ENCODE peak calls at places on chromosomes 12 and 14, in four cellular contexts. X is psoas muscle, M is Calu3, R is suprapubic skin. J is an unnamed sample.

GRCh38 chr12:125773033-125773432 is 707.8 kb downstream of the AACS start:
- DNase-seq in X (no peak), M (peak), R (no peak), J (peak)

GRCh38 chr12:8032242-8033152 is at the start of gene FOXJ2:
- DNase-seq in M (peak), X (peak), R (peak), J (peak)

GRCh38 chr12:66541446-66541845 is 137.4 kb downstream of the GRIP1 start:
- DNase-seq in M (no peak), X (no peak), R (no peak), J (no peak)

GRCh38 chr14:42469637-42470426 is 863.2 kb downstream of the LRFN5 start:
- DNase-seq in X (no peak), M (no peak), R (no peak), J (no peak)

GRCh38 chr14:35390577-35391387 is 13.8 kb downstream of the NFKBIA start:
- DNase-seq in X (no peak), R (no peak), M (peak), J (peak)

GRCh38 chr14:51607677-51608076 is 44.0 kb upstream of the FRMD6 start:
- DNase-seq in X (no peak), M (no peak), R (no peak), J (no peak)

GRCh38 chr12:112126000-112126431 is 656 bp downstream of the TRAFD1 start:
- DNase-seq in R (no peak), X (no peak), M (no peak), J (peak)

GRCh38 chr14:82710257-82710841 is 1176.7 kb upstream of the SEL1L start:
- DNase-seq in X (no peak), M (peak), R (no peak), J (peak)

GRCh38 chr12:118136559-118137003 is 657 bp downstream of the PEBP1 start:
- DNase-seq in R (peak), X (peak), M (peak), J (peak)

GRCh38 chr14:104688755-104689619 is at the start of gene INF2:
- DNase-seq in X (peak), M (peak), R (no peak), J (peak)

GRCh38 chr14:92900660-92901059 is 22.3 kb upstream of the CHGA start:
- DNase-seq in R (no peak), X (no peak), M (no peak), J (no peak)

GRCh38 chr12:50642035-50642451 is 121.9 kb upstream of the ATF1 start:
- DNase-seq in X (no peak), R (no peak), M (no peak), J (no peak)

GRCh38 chr12:64998327-64999156 is 122.6 kb downstream of the WIF1 start:
- DNase-seq in M (peak), R (no peak), X (no peak), J (no peak)

GRCh38 chr14:49863483-49864262 is 11.1 kb upstream of the NEMF start:
- DNase-seq in M (no peak), X (no peak), R (no peak), J (peak)

GRCh38 chr12:46154221-46154975 is 114.4 kb downstream of the SLC38A1 start:
- DNase-seq in X (no peak), R (no peak), M (no peak), J (no peak)

GRCh38 chr12:48580831-48581230 is 11.0 kb upstream of the LALBA start:
- DNase-seq in X (no peak), R (no peak), M (no peak), J (no peak)

GRCh38 chr12:19760611-19761010 is 321.3 kb downstream of the AEBP2 start:
- DNase-seq in M (no peak), X (no peak), R (no peak), J (no peak)

GRCh38 chr12:32478166-32478565 is 78.8 kb downstream of the FGD4 start:
- DNase-seq in X (no peak), M (no peak), R (no peak), J (no peak)

GRCh38 chr14:103542545-103543088 is 13.6 kb downstream of the TRMT61A start:
- DNase-seq in X (peak), R (no peak), M (peak), J (no peak)

GRCh38 chr12:26298785-26299621 is 103.6 kb downstream of the SSPN start:
- DNase-seq in R (no peak), M (peak), X (no peak), J (peak)

GRCh38 chr12:51077930-51078329 is 5.5 kb downstream of the CSRNP2 start:
- DNase-seq in R (no peak), X (no peak), M (no peak), J (no peak)

GRCh38 chr14:67738740-67739504 is 37.2 kb downstream of the RDH12 start:
- DNase-seq in R (peak), X (peak), M (peak), J (peak)

GRCh38 chr14:70188292-70188607 is 501 bp downstream of the SLC8A3 start:
- DNase-seq in R (no peak), M (no peak), X (peak), J (peak)

GRCh38 chr14:103868242-103868897 is 21.0 kb upstream of the PPP1R13B start:
- DNase-seq in X (no peak), M (no peak), R (no peak), J (no peak)

GRCh38 chr14:60482743-60483142 is 3.1 kb downstream of the C14orf39 start:
- DNase-seq in M (no peak), X (no peak), R (no peak), J (no peak)

GRCh38 chr14:70995671-70996070 is 88.4 kb downstream of the PCNX1 start:
- DNase-seq in R (no peak), M (peak), X (no peak), J (no peak)

GRCh38 chr12:131482199-131482598 is 228.7 kb upstream of the SFSWAP start:
- DNase-seq in M (no peak), X (no peak), R (no peak), J (no peak)

GRCh38 chr12:44459569-44459968 is 416.5 kb downstream of the NELL2 start:
- DNase-seq in X (no peak), M (no peak), R (no peak), J (no peak)

GRCh38 chr12:121334513-121335343 is 17.5 kb downstream of the ANAPC5 start:
- DNase-seq in X (no peak), R (no peak), M (peak), J (peak)

GRCh38 chr14:104422301-104423223 is 157.0 kb upstream of the C14orf180 start:
- DNase-seq in M (no peak), X (no peak), R (no peak), J (no peak)

GRCh38 chr12:34363050-34363673 is 340.9 kb downstream of the ALG10 start:
- DNase-seq in M (no peak), X (no peak), R (no peak), J (no peak)

GRCh38 chr14:105876829-105877228 is 350.4 kb downstream of the TMEM121 start:
- DNase-seq in R (no peak), X (peak), M (no peak), J (no peak)

GRCh38 chr12:127781336-127781735 is 485.6 kb upstream of the TMEM132C start:
- DNase-seq in R (no peak), X (no peak), M (no peak), J (no peak)

GRCh38 chr12:104513681-104514080 is 56.9 kb downstream of the CHST11 start:
- DNase-seq in R (no peak), X (no peak), M (no peak), J (no peak)

GRCh38 chr14:89143595-89143994 is 273.4 kb downstream of the FOXN3 start:
- DNase-seq in X (no peak), M (no peak), R (no peak), J (no peak)

GRCh38 chr12:82942963-82943362 is 256.3 kb downstream of the TMTC2 start:
- DNase-seq in R (no peak), M (no peak), X (no peak), J (no peak)

GRCh38 chr12:76318773-76319594 is 29.2 kb downstream of the BBS10 start:
- DNase-seq in R (no peak), M (no peak), X (no peak), J (no peak)

GRCh38 chr12:132506730-132507538 is 17.0 kb downstream of the FBRSL1 start:
- DNase-seq in M (no peak), X (peak), R (peak), J (peak)

GRCh38 chr14:95891742-95892141 is 15.1 kb downstream of the TUNAR start:
- DNase-seq in M (no peak), R (no peak), X (no peak), J (no peak)

GRCh38 chr14:100893760-100894159 is 9.8 kb downstream of the RTL1 start:
- DNase-seq in M (no peak), R (peak), X (no peak), J (no peak)

GRCh38 chr14:100895411-100895810 is 8.1 kb downstream of the RTL1 start:
- DNase-seq in R (no peak), X (no peak), M (no peak), J (no peak)

GRCh38 chr14:100892496-100893227 is 10.9 kb downstream of the RTL1 start:
- DNase-seq in R (no peak), M (no peak), X (no peak), J (no peak)

GRCh38 chr14:100893228-100893601 is 10.3 kb downstream of the RTL1 start:
- DNase-seq in M (no peak), R (no peak), X (no peak), J (no peak)

GRCh38 chr14:100894416-100894815 is 9.1 kb downstream of the RTL1 start:
- DNase-seq in M (no peak), R (no peak), X (no peak), J (no peak)
- TF ChIP-seq CTCF in M (no peak), R (no peak), X (no peak), J (no peak)

GRCh38 chr12:71551529-71551928 is 111.9 kb downstream of the LGR5 start:
- DNase-seq in X (no peak), M (no peak), R (no peak), J (no peak)
- TF ChIP-seq CTCF in X (peak), M (no peak), R (no peak), J (no peak)

GRCh38 chr12:138171-138897 is 71.8 kb downstream of the IQSEC3 start:
- DNase-seq in X (no peak), R (peak), M (no peak), J (no peak)
- TF ChIP-seq CTCF in X (no peak), R (no peak), M (no peak), J (no peak)

DNA sequence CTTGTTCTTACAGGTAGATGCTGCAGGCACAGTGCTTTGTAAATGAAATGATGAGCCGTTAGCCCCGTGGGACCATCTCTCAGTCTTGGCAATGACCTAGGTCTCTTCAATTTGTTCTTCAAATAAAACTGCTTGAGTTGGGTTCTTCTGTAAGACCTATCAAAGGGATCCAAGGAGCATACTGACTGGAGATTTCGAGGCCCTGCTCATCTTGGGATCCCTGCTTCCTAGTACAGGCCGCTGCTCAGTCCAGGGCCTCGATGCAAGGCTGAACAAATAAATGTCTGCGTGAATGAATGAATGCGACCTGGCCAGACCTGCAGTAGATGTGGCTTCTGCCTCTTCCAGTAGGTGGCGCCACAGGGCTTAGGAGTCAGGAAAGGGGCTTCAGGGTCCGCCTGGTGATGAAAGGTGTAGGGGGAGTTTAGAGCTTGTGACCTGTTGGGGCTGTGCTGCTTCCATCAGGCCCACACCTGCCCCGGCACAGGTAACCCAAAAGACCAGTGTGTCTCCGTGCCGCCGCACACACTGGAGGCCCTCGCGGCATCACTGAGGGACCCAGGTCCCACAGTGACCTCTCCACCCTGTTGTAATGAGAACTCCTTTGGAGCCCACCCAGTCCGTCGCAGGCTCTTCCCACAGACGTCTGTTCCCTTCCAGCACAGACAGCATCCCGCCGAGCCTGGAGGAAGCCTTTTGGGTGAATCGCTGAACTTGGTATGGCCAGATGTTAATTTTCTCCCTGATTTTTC is 4.4 kb downstream of the CACNA1C start:
- DNase-seq in X (peak), R (no peak), M (peak), J (peak)
- TF ChIP-seq CTCF in X (peak), R (peak), M (no peak), J (peak)

J was measured in activated CD8-positive, alpha-beta T cell treated with anti-CD3 and anti-CD28 coated beads for 36 hours.